ENCODE peak calls at places on chromosome 6, in four cellular contexts. F is Karpas-422, K is GM23248, X is uterus. V is an unnamed sample. For H3K4me1, the result is how much of the 10 kb centered on the place peaks cover.

GRCh38 chr6:38907264-38907663 is 141.3 kb upstream of the GLP1R start:
- DNase-seq in F (no peak), K (no peak), X (no peak), V (no peak)

GRCh38 chr6:49003348-49003747 is 459.7 kb downstream of the MMUT start:
- DNase-seq in F (no peak), K (no peak), X (no peak), V (no peak)

GRCh38 chr6:7841781-7842468 is 68.7 kb downstream of the TXNDC5 start:
- DNase-seq in F (no peak), K (peak), X (no peak), V (no peak)

GRCh38 chr6:116649129-116649528 is 19.4 kb downstream of the ZUP1 start:
- DNase-seq in F (no peak), K (no peak), X (no peak), V (no peak)

GRCh38 chr6:10742251-10742650 is 5.4 kb upstream of the TMEM14B start:
- DNase-seq in F (no peak), K (no peak), X (no peak), V (no peak)

GRCh38 chr6:116218866-116219265 is 35.0 kb downstream of the TSPYL4 start:
- DNase-seq in F (no peak), K (peak), X (no peak), V (no peak)

GRCh38 chr6:12113190-12113578 is 101.1 kb downstream of the HIVEP1 start:
- DNase-seq in F (no peak), K (peak), X (no peak), V (no peak)

GRCh38 chr6:167475947-167476346 is 151.1 kb downstream of the TTLL2 start:
- DNase-seq in F (no peak), K (no peak), X (no peak), V (no peak)

GRCh38 chr6:148747145-148747492 is 289 bp downstream of the UST start:
- DNase-seq in F (no peak), K (peak), X (peak), V (peak)

GRCh38 chr6:136280032-136280609 is 9.5 kb downstream of the BCLAF1 start:
- DNase-seq in F (no peak), K (no peak), X (no peak), V (no peak)

GRCh38 chr6:42352856-42353564 is 98.7 kb downstream of the TRERF1 start:
- DNase-seq in F (no peak), K (peak), X (no peak), V (no peak)

GRCh38 chr6:42136508-42137191 is 5.8 kb downstream of the C6orf132 start:
- DNase-seq in F (peak), K (peak), X (no peak), V (no peak)

GRCh38 chr6:1767481-1768246 is 157.9 kb downstream of the FOXC1 start:
- DNase-seq in F (no peak), K (peak), X (no peak), V (no peak)

GRCh38 chr6:3748208-3748701 is 3.3 kb downstream of the PXDC1 start:
- DNase-seq in F (peak), K (peak), X (peak), V (no peak)

DNA sequence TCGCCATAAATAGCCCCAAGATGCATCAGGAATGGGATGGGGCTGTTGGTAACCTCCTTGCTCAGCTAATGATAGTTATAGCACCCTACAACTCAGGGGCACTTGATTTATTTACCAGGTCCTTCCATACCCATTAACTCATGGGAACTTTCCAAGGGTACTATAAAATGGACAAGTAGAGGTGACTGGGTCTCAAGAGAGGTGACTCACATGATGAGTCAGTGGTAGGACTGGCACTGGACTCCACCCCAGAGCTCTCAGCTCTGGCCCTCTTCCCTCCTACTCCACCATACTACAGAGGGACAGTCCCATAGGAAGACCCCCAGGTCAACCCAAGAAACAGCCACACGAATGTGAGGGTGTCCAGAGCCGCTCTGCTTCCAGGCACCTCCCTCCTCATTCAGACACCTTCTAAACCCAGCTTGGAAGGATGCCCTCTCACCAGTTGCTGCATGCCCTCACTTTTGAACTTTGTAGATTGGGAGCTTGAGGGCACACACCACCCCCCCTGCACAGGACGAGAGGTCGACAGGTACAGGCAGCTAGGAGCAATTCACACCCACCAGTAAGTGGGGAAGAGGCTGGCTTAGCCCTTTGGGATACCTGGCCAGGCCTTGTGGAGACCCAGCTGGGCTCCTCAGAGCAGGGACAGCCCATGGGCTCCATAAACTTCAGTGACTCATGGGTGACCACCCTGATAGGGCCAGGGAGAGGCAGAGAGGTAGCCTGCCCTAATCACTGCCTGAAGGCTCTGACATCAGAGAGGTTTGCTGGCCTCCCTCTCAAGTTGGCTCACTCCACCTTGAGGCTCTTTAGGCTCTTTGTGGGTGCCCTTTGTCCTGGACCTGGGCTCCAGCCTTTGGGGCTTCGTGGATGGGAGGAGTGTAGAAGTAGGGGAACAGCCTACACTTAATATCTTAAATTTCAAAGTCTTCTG is 81.6 kb upstream of the MLN start:
- DNase-seq in F (no peak), K (peak), X (peak), V (no peak)
- H3K27ac ChIP-seq in F (no peak), K (peak), X (peak), V (no peak)

GRCh38 chr6:163599684-163600083 is 185.2 kb downstream of the QKI start:
- DNase-seq in F (no peak), K (no peak), X (no peak), V (no peak)

GRCh38 chr6:163599136-163599535 is 184.6 kb downstream of the QKI start:
- DNase-seq in F (no peak), K (no peak), X (no peak), V (no peak)

GRCh38 chr6:163600781-163601180 is 186.3 kb downstream of the QKI start:
- DNase-seq in F (no peak), K (no peak), X (no peak), V (no peak)

GRCh38 chr6:163602851-163603250 is 188.3 kb downstream of the QKI start:
- DNase-seq in F (no peak), K (no peak), X (no peak), V (no peak)

DNA sequence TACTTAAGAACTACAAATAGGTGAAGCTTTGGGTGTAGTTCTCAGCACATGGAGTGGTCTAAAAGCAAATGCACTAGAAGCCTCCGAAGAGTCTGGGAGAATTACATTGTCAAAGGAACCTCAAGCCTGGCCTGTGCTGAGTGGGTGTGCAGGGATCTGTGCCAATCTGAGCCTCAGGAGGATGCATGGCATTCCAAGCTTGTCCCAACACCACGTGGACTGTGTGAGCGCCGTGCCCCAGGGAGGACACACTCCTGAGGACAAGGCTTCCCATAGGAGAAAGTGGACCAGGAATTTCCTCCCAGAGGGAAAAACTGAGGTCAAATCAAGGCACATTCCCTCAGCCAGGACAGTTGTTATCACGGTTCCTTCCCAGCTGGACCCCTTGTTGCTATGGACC is 185.8 kb downstream of the QKI start:
- DNase-seq in F (no peak), K (no peak), X (no peak), V (no peak)
- H3K4me1 ChIP-seq in F (under half), K (under half), X (under half), V (under half)

GRCh38 chr6:139923964-139924475 is 549.6 kb upstream of the CITED2 start:
- DNase-seq in F (no peak), K (no peak), X (no peak), V (no peak)

GRCh38 chr6:139926711-139927110 is 552.3 kb upstream of the CITED2 start:
- DNase-seq in F (no peak), K (peak), X (no peak), V (no peak)

GRCh38 chr6:139927742-139928305 is 553.4 kb upstream of the CITED2 start:
- DNase-seq in F (no peak), K (no peak), X (no peak), V (no peak)

GRCh38 chr6:139927236-139927635 is 552.8 kb upstream of the CITED2 start:
- DNase-seq in F (no peak), K (peak), X (peak), V (no peak)

GRCh38 chr6:139925894-139926641 is 551.6 kb upstream of the CITED2 start:
- DNase-seq in F (no peak), K (no peak), X (peak), V (no peak)
- H3K4me3 ChIP-seq in F (no peak), K (no peak), X (no peak), V (no peak)

GRCh38 chr6:25302677-25303128 is 23.5 kb downstream of the CARMIL1 start:
- DNase-seq in F (no peak), K (peak), X (no peak), V (no peak)

GRCh38 chr6:25302156-25302555 is 23.0 kb downstream of the CARMIL1 start:
- DNase-seq in F (no peak), K (no peak), X (no peak), V (no peak)

GRCh38 chr6:25303234-25303633 is 24.1 kb downstream of the CARMIL1 start:
- DNase-seq in F (no peak), K (no peak), X (no peak), V (no peak)

GRCh38 chr6:25298508-25298834 is 19.3 kb downstream of the CARMIL1 start:
- DNase-seq in F (no peak), K (no peak), X (no peak), V (no peak)

GRCh38 chr6:25301358-25301757 is 22.2 kb downstream of the CARMIL1 start:
- DNase-seq in F (peak), K (no peak), X (no peak), V (no peak)
- H3K27ac ChIP-seq in F (no peak), K (no peak), X (no peak), V (no peak)

DNA sequence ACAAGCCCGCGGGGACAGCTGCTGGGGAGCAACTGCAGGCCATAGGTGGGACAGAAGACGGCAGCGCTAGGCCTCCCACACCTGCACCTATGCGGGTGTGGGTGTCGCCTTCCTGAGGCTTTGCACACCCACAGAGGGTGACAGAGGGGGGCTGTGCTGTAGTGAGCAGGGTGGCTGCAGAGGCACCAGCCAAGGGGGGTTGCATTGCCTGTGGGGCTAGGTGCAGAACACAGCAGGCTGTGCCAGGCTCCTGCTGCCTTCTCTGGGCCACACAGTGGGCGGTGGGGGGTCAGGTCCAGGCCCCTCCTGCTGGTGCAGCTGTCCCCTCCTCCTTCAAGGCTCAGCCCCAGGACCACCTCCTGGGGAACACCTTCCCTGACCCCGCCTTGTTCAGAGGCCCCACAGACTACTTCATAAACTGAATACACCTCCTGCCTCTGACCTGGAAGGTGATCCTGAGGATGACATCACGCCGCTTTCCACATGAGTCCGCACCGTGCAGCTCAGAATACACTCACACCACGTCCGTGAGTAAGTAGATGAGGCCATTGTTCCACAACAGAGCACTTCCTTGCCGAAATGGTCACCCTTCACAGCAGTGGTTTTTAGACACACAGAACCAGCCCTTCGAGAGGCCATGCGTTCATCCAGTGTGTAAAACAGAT is 75.5 kb downstream of the WDR27 start:
- DNase-seq in F (no peak), K (no peak), X (no peak), V (no peak)
- H3K4me1 ChIP-seq in F (under half), K (under half), X (under half), V (under half)

GRCh38 chr6:16196260-16196914 is 42.0 kb upstream of the GMPR start:
- DNase-seq in F (no peak), K (no peak), X (no peak), V (no peak)
- H3K4me3 ChIP-seq in F (no peak), K (no peak), X (no peak), V (no peak)

DNA sequence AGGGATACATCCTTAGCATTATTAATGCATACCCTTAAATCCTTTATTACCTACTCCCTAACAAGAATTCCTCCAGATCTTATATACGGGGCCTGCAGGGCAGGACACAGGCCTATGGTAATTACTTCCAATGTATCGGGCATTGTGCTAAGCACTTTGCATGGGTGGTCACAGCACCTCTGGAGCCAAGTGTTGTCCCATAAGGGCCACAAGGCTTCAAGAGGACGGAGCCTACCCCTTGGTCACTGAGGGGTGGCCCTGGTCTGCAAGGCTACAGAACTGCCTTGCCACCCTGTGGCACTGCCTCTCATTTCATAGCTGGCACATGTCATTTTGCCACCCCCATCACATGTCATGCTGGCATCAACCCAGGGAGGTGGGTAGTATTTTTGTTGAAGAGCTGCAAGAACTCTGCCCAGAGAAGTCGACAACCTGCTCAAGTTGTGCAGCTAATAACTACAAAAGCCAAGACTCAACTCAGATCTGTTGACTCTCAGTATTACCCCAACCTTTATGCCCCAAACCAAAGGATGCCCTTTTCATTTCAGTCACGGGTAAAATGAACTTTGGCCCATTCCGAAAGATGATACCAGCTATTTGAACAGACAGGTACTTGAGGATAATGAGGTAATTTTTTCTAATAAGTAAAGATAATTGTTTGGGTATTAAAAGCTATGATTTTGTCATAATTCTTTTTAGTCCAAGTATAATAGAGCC is 144.1 kb upstream of the AKAP12 start:
- DNase-seq in F (no peak), K (no peak), X (no peak), V (no peak)
- H3K27ac ChIP-seq in F (no peak), K (no peak), X (no peak), V (no peak)

GRCh38 chr6:6823568-6824224 is 235.2 kb downstream of the LY86 start:
- DNase-seq in F (no peak), K (no peak), X (no peak), V (no peak)
- H3K4me1 ChIP-seq in F (under half), K (under half), X (under half), V (under half)

GRCh38 chr6:163942790-163943189 is 528.3 kb downstream of the QKI start:
- DNase-seq in F (no peak), K (no peak), X (no peak), V (no peak)

GRCh38 chr6:163941471-163941980 is 527.0 kb downstream of the QKI start:
- DNase-seq in F (no peak), K (no peak), X (no peak), V (no peak)

GRCh38 chr6:163944897-163945296 is 530.4 kb downstream of the QKI start:
- DNase-seq in F (no peak), K (no peak), X (no peak), V (no peak)

GRCh38 chr6:163945813-163946212 is 531.3 kb downstream of the QKI start:
- DNase-seq in F (no peak), K (no peak), X (no peak), V (no peak)

DNA sequence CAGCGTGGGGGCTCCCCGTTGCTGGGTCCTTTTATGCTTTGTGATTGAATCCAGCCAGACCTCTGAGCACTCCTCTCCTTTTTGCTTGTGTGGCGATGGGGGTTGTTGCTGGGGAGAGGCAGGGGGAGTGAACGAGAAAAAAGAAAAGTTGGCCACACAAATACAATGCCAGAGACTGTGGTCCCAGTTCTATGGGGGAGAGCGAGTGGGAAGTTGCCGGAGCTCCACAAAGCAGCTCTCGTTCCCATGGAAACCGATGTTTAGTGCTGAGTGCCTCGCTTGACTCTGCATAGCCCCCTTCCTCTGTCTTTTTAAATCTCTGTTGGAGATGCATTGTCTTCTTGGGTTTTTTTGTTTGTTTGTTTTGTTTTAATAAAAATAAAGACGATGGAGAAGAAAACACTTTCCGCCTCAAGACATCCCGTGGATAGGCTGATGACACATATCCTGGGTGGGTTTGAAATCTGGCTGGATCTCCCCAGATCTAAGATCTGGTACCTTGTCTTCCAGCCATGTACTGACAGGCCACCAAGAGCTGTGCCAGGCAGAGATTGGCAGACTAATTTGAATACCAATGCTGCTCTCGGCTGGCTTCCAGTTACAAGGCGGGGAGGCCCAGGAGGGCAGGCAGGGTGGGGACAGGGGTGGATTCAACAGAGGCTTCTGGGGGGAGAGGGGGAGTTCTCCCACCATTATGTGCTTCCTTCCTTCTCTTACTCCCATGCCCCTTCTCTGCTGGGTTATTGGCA is 529.3 kb downstream of the QKI start:
- DNase-seq in F (no peak), K (no peak), X (no peak), V (no peak)
- H3K4me3 ChIP-seq in F (no peak), K (no peak), X (no peak), V (no peak)